ENCODE peak calls at places on chromosome 21, in ten cellular contexts. T, G, I, V, Z, N, E, A, F and D are unnamed samples.

GRCh38 chr21:39016740-39017315 is 166.4 kb downstream of the PSMG1 start:
- DNase-seq in T (no peak), G (no peak), I (peak), V (no peak), Z (no peak), N (no peak), E (no peak), A (no peak), F (no peak), D (no peak)

GRCh38 chr21:35968564-35968963 is 91.8 kb downstream of the SETD4 start:
- DNase-seq in T (no peak), G (no peak), I (no peak), V (no peak), Z (no peak), N (no peak), E (no peak), A (no peak), F (no peak), D (no peak)

GRCh38 chr21:24470852-24471251 is 1136.4 kb downstream of the MRPL39 start:
- DNase-seq in T (no peak), G (no peak), I (no peak), V (no peak), Z (no peak), N (no peak), E (no peak), A (no peak), F (no peak), D (no peak)

GRCh38 chr21:20739421-20739820 is 258.8 kb upstream of the NCAM2 start:
- DNase-seq in T (no peak), G (no peak), I (peak), V (peak), Z (no peak), N (no peak), E (no peak), A (no peak), F (peak), D (no peak)

GRCh38 chr21:29174607-29175013 is 44.2 kb downstream of the MAP3K7CL start:
- DNase-seq in T (no peak), G (no peak), I (no peak), V (no peak), Z (no peak), N (no peak), E (no peak), A (no peak), F (no peak), D (no peak)

GRCh38 chr21:26445440-26445839 is 127.6 kb downstream of the CYYR1 start:
- DNase-seq in T (no peak), G (no peak), I (no peak), V (no peak), Z (no peak), N (no peak), E (no peak), A (no peak), F (no peak), D (no peak)

GRCh38 chr21:36513430-36513829 is 33.5 kb upstream of the CLDN14 start:
- DNase-seq in T (no peak), G (no peak), I (peak), V (no peak), Z (no peak), N (no peak), E (no peak), A (no peak), F (no peak), D (no peak)

GRCh38 chr21:21332492-21332891 is 334.3 kb downstream of the NCAM2 start:
- DNase-seq in T (no peak), G (no peak), I (no peak), V (no peak), Z (no peak), N (peak), E (no peak), A (no peak), F (no peak), D (no peak)

GRCh38 chr21:27024316-27024715 is 57.4 kb upstream of the ADAMTS5 start:
- DNase-seq in T (no peak), G (no peak), I (no peak), V (no peak), Z (no peak), N (no peak), E (peak), A (no peak), F (no peak), D (no peak)

GRCh38 chr21:38806942-38807284 is 1.2 kb downstream of the ETS2 start:
- DNase-seq in T (no peak), G (no peak), I (no peak), V (no peak), Z (no peak), N (no peak), E (peak), A (no peak), F (peak), D (no peak)

GRCh38 chr21:31110430-31110829 is 72.2 kb upstream of the KRTAP19-8 start:
- DNase-seq in T (no peak), G (no peak), I (no peak), V (no peak), Z (no peak), N (no peak), E (no peak), A (no peak), F (no peak), D (no peak)

GRCh38 chr21:25244735-25245134 is 362.5 kb downstream of the MRPL39 start:
- DNase-seq in T (no peak), G (no peak), I (no peak), V (no peak), Z (no peak), N (no peak), E (no peak), A (no peak), F (no peak), D (no peak)

GRCh38 chr21:34133802-34134201 is 60.4 kb downstream of the MRPS6 start:
- DNase-seq in T (no peak), G (no peak), I (no peak), V (peak), Z (no peak), N (no peak), E (no peak), A (no peak), F (no peak), D (no peak)
- TF ChIP-seq CTCF in T (peak), G (peak), I (no peak), V (peak), Z (no peak), N (no peak), E (peak), A (no peak), F (peak), D (no peak)

GRCh38 chr21:41952568-41953248 is 1.1 kb downstream of the C2CD2 start:
- DNase-seq in T (no peak), G (no peak), I (no peak), V (peak), Z (peak), N (no peak), E (no peak), A (no peak), F (no peak), D (no peak)
- H3K4me3 ChIP-seq in T (peak), G (peak), I (peak), V (peak), Z (peak), N (peak), E (peak), A (peak), F (peak), D (peak)

DNA sequence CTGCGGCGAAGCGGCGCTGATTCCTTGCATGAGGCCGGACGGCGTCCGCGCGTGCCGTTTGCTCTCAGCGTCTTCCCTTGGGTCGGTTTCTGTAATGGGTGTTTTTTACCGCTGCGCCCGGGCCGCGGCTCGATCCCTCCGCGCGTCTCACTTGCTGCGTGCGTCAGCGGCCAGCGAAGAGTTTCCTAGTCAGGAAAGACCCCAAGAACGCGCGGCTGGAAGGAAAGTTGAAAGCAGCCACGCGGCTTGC is 159.9 kb downstream of the RUNX1 start:
- DNase-seq in T (peak), G (no peak), I (peak), V (no peak), Z (no peak), N (peak), E (peak), A (peak), F (peak), D (no peak)
- TF ChIP-seq CTCF in T (no peak), G (no peak), I (no peak), V (no peak), Z (no peak), N (no peak), E (no peak), A (no peak), F (no peak), D (no peak)

DNA sequence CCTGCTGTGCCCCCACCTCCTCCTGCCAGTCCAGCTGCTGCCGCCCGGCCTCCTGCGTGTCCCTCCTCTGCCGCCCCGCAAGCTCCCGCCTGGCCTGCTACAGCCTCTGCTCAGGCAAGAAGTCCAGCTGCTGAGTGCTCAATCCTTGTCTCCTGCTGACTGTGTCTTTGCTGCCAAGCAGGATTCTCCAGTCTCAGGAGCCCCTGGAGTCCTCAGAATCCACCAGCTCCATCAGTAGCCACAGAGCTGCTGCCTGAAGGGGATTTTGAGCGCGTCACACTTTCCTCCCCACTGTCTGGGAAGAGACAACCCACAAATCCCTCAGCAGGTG is 973 bp downstream of the KRTAP10-11 start:
- DNase-seq in T (no peak), G (no peak), I (no peak), V (peak), Z (no peak), N (no peak), E (no peak), A (no peak), F (peak), D (no peak)
- H3K4me3 ChIP-seq in T (no peak), G (no peak), I (no peak), V (no peak), Z (no peak), N (no peak), E (no peak), A (no peak), F (no peak), D (no peak)

GRCh38 chr21:14119038-14119437 is 91.7 kb downstream of the LIPI start:
- DNase-seq in T (no peak), G (peak), I (no peak), V (peak), Z (no peak), N (no peak), E (no peak), A (no peak), F (no peak), D (no peak)
- TF ChIP-seq CTCF in T (no peak), G (peak), I (no peak), V (peak), Z (no peak), N (no peak), E (no peak), A (no peak), F (no peak), D (no peak)